ENCODE peak calls at places on chromosomes 1 and 21, in eight cellular contexts. N is stomach, T is transverse colon, J is tibial nerve, C is H1, B is sigmoid colon, R is GM12878, H is suprapubic skin. Q is an unnamed sample. For H3K27me3 and H3K4me1, the result is how much of the 10 kb centered on the place peaks cover.

GRCh38 chr1:240194120-240194519 is 102.4 kb downstream of the FMN2 start:
- DNase-seq in N (no peak), T (peak), J (no peak), C (no peak), B (peak), R (no peak), H (no peak), Q (no peak)

GRCh38 chr1:43783096-43783670 is 75.8 kb downstream of the ST3GAL3 start:
- DNase-seq in N (no peak), T (no peak), J (no peak), C (no peak), B (no peak), R (no peak), H (no peak), Q (no peak)

GRCh38 chr1:214187152-214187900 is 93.6 kb upstream of the SMYD2 start:
- DNase-seq in N (no peak), T (no peak), J (no peak), C (no peak), B (no peak), R (no peak), H (no peak), Q (no peak)

GRCh38 chr1:31782766-31783410 is 18.7 kb upstream of the ADGRB2 start:
- DNase-seq in N (no peak), T (no peak), J (no peak), C (no peak), B (peak), R (no peak), H (no peak), Q (no peak)

GRCh38 chr21:42653492-42654061 is at the start of gene PDE9A:
- DNase-seq in N (no peak), T (peak), J (no peak), C (no peak), B (no peak), R (no peak), H (no peak), Q (peak)

GRCh38 chr1:203695116-203695515 is 68.5 kb downstream of the ATP2B4 start:
- DNase-seq in N (no peak), T (no peak), J (no peak), C (no peak), B (peak), R (no peak), H (no peak), Q (no peak)

GRCh38 chr1:246083416-246083815 is 423.7 kb downstream of the SMYD3 start:
- DNase-seq in N (no peak), T (no peak), J (no peak), C (no peak), B (no peak), R (no peak), H (no peak), Q (no peak)

GRCh38 chr1:8360493-8361197 is 42.7 kb downstream of the SLC45A1 start:
- DNase-seq in N (no peak), T (no peak), J (no peak), C (no peak), B (no peak), R (no peak), H (peak), Q (no peak)

GRCh38 chr1:56291374-56291841 is 288.0 kb downstream of the PLPP3 start:
- DNase-seq in N (no peak), T (no peak), J (peak), C (no peak), B (no peak), R (no peak), H (peak), Q (peak)

GRCh38 chr1:229254910-229255541 is 15.9 kb upstream of the RAB4A start:
- DNase-seq in N (no peak), T (no peak), J (no peak), C (no peak), B (no peak), R (no peak), H (no peak), Q (no peak)

GRCh38 chr1:6726253-6726652 is 24.6 kb upstream of the DNAJC11 start:
- DNase-seq in N (no peak), T (no peak), J (no peak), C (no peak), B (no peak), R (no peak), H (no peak), Q (no peak)

GRCh38 chr1:54253480-54253879 is 53.5 kb downstream of the MRPL37 start:
- DNase-seq in N (no peak), T (no peak), J (peak), C (no peak), B (no peak), R (no peak), H (no peak), Q (no peak)

GRCh38 chr1:24503003-24503751 is 541 bp downstream of the RCAN3 start:
- DNase-seq in N (no peak), T (peak), J (no peak), C (no peak), B (no peak), R (no peak), H (no peak), Q (no peak)

GRCh38 chr1:183571678-183572268 is 18.5 kb downstream of the NCF2 start:
- DNase-seq in N (no peak), T (no peak), J (no peak), C (no peak), B (no peak), R (no peak), H (no peak), Q (no peak)
- TF ChIP-seq EP300 in N (no peak), T (no peak), J (no peak), C (no peak), B (no peak), R (no peak), H (no peak), Q (no peak)

GRCh38 chr1:166167395-166167922 is 658 bp upstream of the FAM78B start:
- DNase-seq in N (no peak), T (no peak), J (no peak), C (no peak), B (no peak), R (no peak), H (no peak), Q (no peak)
- H3K27me3 ChIP-seq in N (under half), T (under half), J (under half), C (under half), B (under half), R (under half), H (under half), Q (under half)

GRCh38 chr1:61378498-61379180 is 296.3 kb downstream of the NFIA start:
- DNase-seq in N (no peak), T (no peak), J (no peak), C (no peak), B (no peak), R (no peak), H (no peak), Q (no peak)
- H3K4me1 ChIP-seq in N (under half), T (under half), J (under half), C (under half), B (under half), R (under half), H (under half), Q (under half)

DNA sequence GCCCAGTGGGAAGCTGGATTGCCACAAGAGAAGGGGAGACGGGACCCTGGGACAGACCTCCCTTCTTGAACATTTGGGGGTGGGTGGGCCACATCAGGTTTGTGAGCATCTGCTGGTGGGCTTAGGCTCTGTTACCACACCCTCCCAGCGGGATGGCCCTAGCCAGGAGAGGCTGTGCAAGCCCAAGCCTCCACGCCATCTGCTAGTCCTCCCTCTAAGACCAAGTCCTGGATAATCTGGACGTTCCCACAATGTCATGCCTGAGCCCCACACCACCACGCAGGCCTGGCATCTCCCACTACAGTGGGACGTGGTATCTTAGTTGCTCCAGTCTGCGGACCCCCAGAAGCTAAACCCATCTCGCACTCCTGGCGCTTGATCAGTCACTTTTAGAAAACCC is 3.7 kb upstream of the IBA57 start:
- DNase-seq in N (no peak), T (no peak), J (no peak), C (no peak), B (no peak), R (no peak), H (no peak), Q (no peak)
- TF ChIP-seq EP300 in N (no peak), T (no peak), J (no peak), C (no peak), B (no peak), R (no peak), H (no peak), Q (no peak)